ENCODE peak calls at places on chromosomes 16 and 17, in seven cellular contexts. One of them, this sample, is unnamed.

GRCh38 chr16:825298-826061 is 24.9 kb upstream of the GNG13 start:
- DNase-seq in fibroblast of the aortic adventitia: peak
- DNase-seq in RWPE2: no peak
- DNase-seq in adrenal gland: peak
- DNase-seq in upper lobe of left lung: no peak
- DNase-seq in NB4: no peak
- DNase-seq in cardiac fibroblast: no peak
- DNase-seq in this sample: no peak

GRCh38 chr17:58870747-58871146 is 115.1 kb downstream of the PPM1E start:
- DNase-seq in NB4: peak
- DNase-seq in upper lobe of left lung: no peak
- DNase-seq in fibroblast of the aortic adventitia: no peak
- DNase-seq in adrenal gland: no peak
- DNase-seq in cardiac fibroblast: peak
- DNase-seq in RWPE2: no peak
- DNase-seq in this sample: no peak

GRCh38 chr16:14489460-14489859 is 140.6 kb downstream of the PARN start:
- DNase-seq in NB4: peak
- DNase-seq in fibroblast of the aortic adventitia: peak
- DNase-seq in adrenal gland: peak
- DNase-seq in cardiac fibroblast: no peak
- DNase-seq in upper lobe of left lung: no peak
- DNase-seq in RWPE2: no peak
- DNase-seq in this sample: peak

GRCh38 chr16:578870-579405 is 9.2 kb downstream of the PIGQ start:
- DNase-seq in NB4: peak
- DNase-seq in adrenal gland: peak
- DNase-seq in cardiac fibroblast: peak
- DNase-seq in upper lobe of left lung: peak
- DNase-seq in fibroblast of the aortic adventitia: peak
- DNase-seq in RWPE2: no peak
- DNase-seq in this sample: peak

GRCh38 chr17:79671387-79671752 is 59.4 kb upstream of the ENPP7 start:
- DNase-seq in RWPE2: peak
- DNase-seq in adrenal gland: no peak
- DNase-seq in upper lobe of left lung: no peak
- DNase-seq in cardiac fibroblast: no peak
- DNase-seq in fibroblast of the aortic adventitia: no peak
- DNase-seq in NB4: no peak
- DNase-seq in this sample: peak

GRCh38 chr16:47132310-47132709 is 11.4 kb downstream of the NETO2 start:
- DNase-seq in upper lobe of left lung: no peak
- DNase-seq in cardiac fibroblast: no peak
- DNase-seq in fibroblast of the aortic adventitia: peak
- DNase-seq in adrenal gland: no peak
- DNase-seq in RWPE2: no peak
- DNase-seq in NB4: no peak
- DNase-seq in this sample: no peak

GRCh38 chr17:8253801-8254200 is 4.7 kb downstream of the PFAS start:
- DNase-seq in adrenal gland: no peak
- DNase-seq in cardiac fibroblast: peak
- DNase-seq in NB4: no peak
- DNase-seq in RWPE2: no peak
- DNase-seq in fibroblast of the aortic adventitia: peak
- DNase-seq in upper lobe of left lung: peak
- DNase-seq in this sample: peak

GRCh38 chr17:21285164-21286065 is 904 bp downstream of the MAP2K3 start:
- DNase-seq in RWPE2: no peak
- DNase-seq in cardiac fibroblast: peak
- DNase-seq in NB4: peak
- DNase-seq in fibroblast of the aortic adventitia: peak
- DNase-seq in upper lobe of left lung: peak
- DNase-seq in adrenal gland: peak
- DNase-seq in this sample: no peak

GRCh38 chr17:57866723-57867122 is 16.9 kb upstream of the MRPS23 start:
- DNase-seq in upper lobe of left lung: no peak
- DNase-seq in fibroblast of the aortic adventitia: no peak
- DNase-seq in cardiac fibroblast: no peak
- DNase-seq in adrenal gland: no peak
- DNase-seq in NB4: no peak
- DNase-seq in RWPE2: no peak
- DNase-seq in this sample: no peak

GRCh38 chr17:72118588-72119279 is 2.1 kb upstream of the SOX9 start:
- DNase-seq in NB4: peak
- DNase-seq in upper lobe of left lung: peak
- DNase-seq in fibroblast of the aortic adventitia: peak
- DNase-seq in adrenal gland: peak
- DNase-seq in RWPE2: no peak
- DNase-seq in cardiac fibroblast: peak
- DNase-seq in this sample: peak

GRCh38 chr17:72120878-72121163 is at the start of gene SOX9:
- DNase-seq in adrenal gland: peak
- DNase-seq in NB4: no peak
- DNase-seq in cardiac fibroblast: peak
- DNase-seq in RWPE2: peak
- DNase-seq in upper lobe of left lung: peak
- DNase-seq in fibroblast of the aortic adventitia: peak
- DNase-seq in this sample: peak

GRCh38 chr17:72121164-72122001 is 563 bp downstream of the SOX9 start:
- DNase-seq in adrenal gland: no peak
- DNase-seq in RWPE2: peak
- DNase-seq in fibroblast of the aortic adventitia: peak
- DNase-seq in NB4: no peak
- DNase-seq in upper lobe of left lung: peak
- DNase-seq in cardiac fibroblast: peak
- DNase-seq in this sample: peak

GRCh38 chr17:72119280-72119962 is 1.4 kb upstream of the SOX9 start:
- DNase-seq in RWPE2: no peak
- DNase-seq in adrenal gland: no peak
- DNase-seq in cardiac fibroblast: no peak
- DNase-seq in upper lobe of left lung: no peak
- DNase-seq in fibroblast of the aortic adventitia: no peak
- DNase-seq in NB4: no peak
- DNase-seq in this sample: no peak

GRCh38 chr17:72119963-72120877 is 600 bp upstream of the SOX9 start:
- DNase-seq in RWPE2: peak
- DNase-seq in cardiac fibroblast: peak
- DNase-seq in upper lobe of left lung: peak
- DNase-seq in NB4: no peak
- DNase-seq in adrenal gland: peak
- DNase-seq in fibroblast of the aortic adventitia: peak
- DNase-seq in this sample: peak
- TF ChIP-seq CTCF in RWPE2: no peak
- TF ChIP-seq CTCF in cardiac fibroblast: no peak
- TF ChIP-seq CTCF in upper lobe of left lung: no peak
- TF ChIP-seq CTCF in NB4: no peak
- TF ChIP-seq CTCF in adrenal gland: no peak
- TF ChIP-seq CTCF in fibroblast of the aortic adventitia: no peak
- TF ChIP-seq CTCF in this sample: no peak

GRCh38 chr17:82298538-82299421 is 18.6 kb downstream of the CD7 start:
- DNase-seq in cardiac fibroblast: no peak
- DNase-seq in upper lobe of left lung: no peak
- DNase-seq in adrenal gland: no peak
- DNase-seq in fibroblast of the aortic adventitia: no peak
- DNase-seq in NB4: no peak
- DNase-seq in RWPE2: no peak
- DNase-seq in this sample: no peak

GRCh38 chr17:82299452-82299851 is 18.0 kb downstream of the CD7 start:
- DNase-seq in RWPE2: no peak
- DNase-seq in NB4: no peak
- DNase-seq in cardiac fibroblast: no peak
- DNase-seq in upper lobe of left lung: no peak
- DNase-seq in adrenal gland: no peak
- DNase-seq in fibroblast of the aortic adventitia: no peak
- DNase-seq in this sample: no peak

GRCh38 chr17:82296511-82297279 is 20.7 kb downstream of the CD7 start:
- DNase-seq in fibroblast of the aortic adventitia: no peak
- DNase-seq in RWPE2: no peak
- DNase-seq in cardiac fibroblast: no peak
- DNase-seq in NB4: no peak
- DNase-seq in upper lobe of left lung: no peak
- DNase-seq in adrenal gland: no peak
- DNase-seq in this sample: no peak

GRCh38 chr17:82297280-82297803 is 20.1 kb downstream of the CD7 start:
- DNase-seq in RWPE2: peak
- DNase-seq in cardiac fibroblast: peak
- DNase-seq in NB4: peak
- DNase-seq in fibroblast of the aortic adventitia: peak
- DNase-seq in adrenal gland: peak
- DNase-seq in upper lobe of left lung: peak
- DNase-seq in this sample: no peak

GRCh38 chr17:82297804-82298537 is 19.4 kb downstream of the CD7 start:
- DNase-seq in RWPE2: peak
- DNase-seq in cardiac fibroblast: peak
- DNase-seq in NB4: peak
- DNase-seq in fibroblast of the aortic adventitia: peak
- DNase-seq in adrenal gland: peak
- DNase-seq in upper lobe of left lung: peak
- DNase-seq in this sample: no peak
- TF ChIP-seq CTCF in RWPE2: peak
- TF ChIP-seq CTCF in cardiac fibroblast: no peak
- TF ChIP-seq CTCF in NB4: no peak
- TF ChIP-seq CTCF in fibroblast of the aortic adventitia: no peak
- TF ChIP-seq CTCF in adrenal gland: no peak
- TF ChIP-seq CTCF in upper lobe of left lung: no peak
- TF ChIP-seq CTCF in this sample: no peak

GRCh38 chr17:48818361-48818841 is 1.4 kb upstream of the TTLL6 start:
- DNase-seq in RWPE2: no peak
- DNase-seq in cardiac fibroblast: no peak
- DNase-seq in NB4: no peak
- DNase-seq in adrenal gland: no peak
- DNase-seq in fibroblast of the aortic adventitia: no peak
- DNase-seq in upper lobe of left lung: no peak
- DNase-seq in this sample: peak
- TF ChIP-seq CTCF in RWPE2: no peak
- TF ChIP-seq CTCF in cardiac fibroblast: no peak
- TF ChIP-seq CTCF in NB4: no peak
- TF ChIP-seq CTCF in adrenal gland: no peak
- TF ChIP-seq CTCF in fibroblast of the aortic adventitia: no peak
- TF ChIP-seq CTCF in upper lobe of left lung: no peak
- TF ChIP-seq CTCF in this sample: no peak

GRCh38 chr17:39677072-39677471 is 8.8 kb downstream of the PNMT start:
- DNase-seq in RWPE2: no peak
- DNase-seq in fibroblast of the aortic adventitia: no peak
- DNase-seq in NB4: no peak
- DNase-seq in cardiac fibroblast: no peak
- DNase-seq in adrenal gland: no peak
- DNase-seq in upper lobe of left lung: no peak
- DNase-seq in this sample: no peak

GRCh38 chr17:39679521-39680192 is 8.2 kb downstream of the PGAP3 start:
- DNase-seq in adrenal gland: no peak
- DNase-seq in NB4: peak
- DNase-seq in RWPE2: no peak
- DNase-seq in fibroblast of the aortic adventitia: no peak
- DNase-seq in cardiac fibroblast: no peak
- DNase-seq in upper lobe of left lung: no peak
- DNase-seq in this sample: no peak

GRCh38 chr17:39677581-39678339 is 9.5 kb downstream of the PNMT start:
- DNase-seq in adrenal gland: no peak
- DNase-seq in NB4: no peak
- DNase-seq in RWPE2: no peak
- DNase-seq in fibroblast of the aortic adventitia: peak
- DNase-seq in cardiac fibroblast: no peak
- DNase-seq in upper lobe of left lung: no peak
- DNase-seq in this sample: no peak

GRCh38 chr17:39676198-39676819 is 8.1 kb downstream of the PNMT start:
- DNase-seq in fibroblast of the aortic adventitia: no peak
- DNase-seq in upper lobe of left lung: peak
- DNase-seq in adrenal gland: no peak
- DNase-seq in NB4: peak
- DNase-seq in cardiac fibroblast: no peak
- DNase-seq in RWPE2: no peak
- DNase-seq in this sample: no peak

GRCh38 chr17:39678340-39679116 is 9.3 kb downstream of the PGAP3 start:
- DNase-seq in NB4: no peak
- DNase-seq in cardiac fibroblast: no peak
- DNase-seq in adrenal gland: no peak
- DNase-seq in RWPE2: no peak
- DNase-seq in fibroblast of the aortic adventitia: no peak
- DNase-seq in upper lobe of left lung: no peak
- DNase-seq in this sample: no peak
- TF ChIP-seq CTCF in NB4: no peak
- TF ChIP-seq CTCF in cardiac fibroblast: no peak
- TF ChIP-seq CTCF in adrenal gland: no peak
- TF ChIP-seq CTCF in RWPE2: no peak
- TF ChIP-seq CTCF in fibroblast of the aortic adventitia: no peak
- TF ChIP-seq CTCF in upper lobe of left lung: no peak
- TF ChIP-seq CTCF in this sample: no peak

DNA sequence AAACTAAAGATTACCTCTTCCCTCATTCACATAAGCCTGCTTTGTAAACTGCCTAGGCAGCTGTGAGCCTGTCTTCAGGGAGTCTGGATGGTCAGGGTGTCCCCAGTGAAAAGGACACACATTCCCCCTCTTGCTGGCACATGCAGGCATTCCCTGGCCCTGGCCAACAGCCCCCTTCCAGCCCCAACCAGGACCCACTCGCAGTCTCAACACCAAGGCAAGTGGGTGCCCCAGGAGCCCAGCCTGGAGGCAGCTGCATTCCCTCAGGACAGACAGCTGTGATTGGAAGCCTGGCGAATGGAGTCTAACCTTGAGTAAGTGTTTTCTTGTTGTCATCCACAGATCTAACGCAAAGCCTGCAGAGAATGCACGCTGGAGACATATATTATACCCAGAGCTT is 95.0 kb upstream of the LHX1 start:
- DNase-seq in upper lobe of left lung: no peak
- DNase-seq in NB4: no peak
- DNase-seq in cardiac fibroblast: no peak
- DNase-seq in adrenal gland: no peak
- DNase-seq in fibroblast of the aortic adventitia: no peak
- DNase-seq in RWPE2: no peak
- DNase-seq in this sample: no peak
- TF ChIP-seq CTCF in upper lobe of left lung: no peak
- TF ChIP-seq CTCF in NB4: no peak
- TF ChIP-seq CTCF in cardiac fibroblast: no peak
- TF ChIP-seq CTCF in adrenal gland: no peak
- TF ChIP-seq CTCF in fibroblast of the aortic adventitia: no peak
- TF ChIP-seq CTCF in RWPE2: no peak
- TF ChIP-seq CTCF in this sample: no peak

GRCh38 chr16:25014500-25015147 is 545 bp downstream of the ARHGAP17 start:
- DNase-seq in RWPE2: no peak
- DNase-seq in upper lobe of left lung: peak
- DNase-seq in fibroblast of the aortic adventitia: peak
- DNase-seq in adrenal gland: peak
- DNase-seq in NB4: peak
- DNase-seq in cardiac fibroblast: peak
- DNase-seq in this sample: peak
- TF ChIP-seq CTCF in RWPE2: no peak
- TF ChIP-seq CTCF in upper lobe of left lung: no peak
- TF ChIP-seq CTCF in fibroblast of the aortic adventitia: peak
- TF ChIP-seq CTCF in adrenal gland: no peak
- TF ChIP-seq CTCF in NB4: no peak
- TF ChIP-seq CTCF in cardiac fibroblast: no peak
- TF ChIP-seq CTCF in this sample: no peak